ENCODE peak calls at places on chromosome 13, in six cellular contexts. K is NCI-H2081, A is tibial artery, H is SJCRH30, V is AG09319, X is HS-5. Q is an unnamed sample.

GRCh38 chr13:48412100-48412556 is 785 bp downstream of the LPAR6 start:
- DNase-seq in V (no peak), K (peak; percentile 43), X (no peak), H (no peak), A (no peak), Q (no peak)

GRCh38 chr13:49214917-49215376 is 5.2 kb upstream of the MLNR start:
- DNase-seq in X (no peak), K (no peak), A (peak; percentile 62), V (no peak), H (peak; percentile 37), Q (no peak)

GRCh38 chr13:42895781-42896180 is 96.3 kb downstream of the EPSTI1 start:
- DNase-seq in A (no peak), X (no peak), V (no peak), K (no peak), H (peak; percentile 51), Q (no peak)

GRCh38 chr13:113428469-113428865 is 24.8 kb downstream of the ADPRHL1 start:
- DNase-seq in K (no peak), V (no peak), H (no peak), A (no peak), X (no peak), Q (no peak)

GRCh38 chr13:24159921-24160324 is 597 bp upstream of the SPATA13 start:
- DNase-seq in V (no peak), A (no peak), X (no peak), H (peak; percentile 65), K (no peak), Q (no peak)

GRCh38 chr13:109273326-109273751 is 513.0 kb downstream of the IRS2 start:
- DNase-seq in X (no peak), V (no peak), A (no peak), K (no peak), H (no peak), Q (no peak)

GRCh38 chr13:99516153-99516929 is 15.1 kb downstream of the TM9SF2 start:
- DNase-seq in K (no peak), H (no peak), X (no peak), A (no peak), V (no peak), Q (no peak)

GRCh38 chr13:75876371-75877050 is 240.4 kb downstream of the LMO7 start:
- DNase-seq in V (peak; percentile 43), H (peak; percentile 78), A (peak; percentile 60), X (no peak), K (peak; percentile 28), Q (peak; percentile 31)

GRCh38 chr13:31595568-31595967 is 143.8 kb upstream of the RXFP2 start:
- DNase-seq in K (no peak), A (no peak), H (no peak), X (no peak), V (no peak), Q (no peak)

GRCh38 chr13:110640591-110641029 is 25.3 kb downstream of the NAXD start:
- DNase-seq in K (no peak), H (no peak), X (no peak), A (no peak), V (no peak), Q (no peak)

GRCh38 chr13:94169783-94170513 is 309.5 kb downstream of the DCT start:
- DNase-seq in A (peak; percentile 55), V (no peak), X (no peak), K (no peak), H (no peak), Q (no peak)

GRCh38 chr13:92590503-92590908 is 636.1 kb upstream of the GPC6 start:
- DNase-seq in X (no peak), V (no peak), H (no peak), K (no peak), A (no peak), Q (peak; percentile 94)

GRCh38 chr13:98315466-98315865 is 138.4 kb upstream of the RNF113B start:
- DNase-seq in K (no peak), A (no peak), H (peak; percentile 59), X (no peak), V (no peak), Q (no peak)

GRCh38 chr13:98232456-98232855 is 55.4 kb upstream of the RNF113B start:
- DNase-seq in X (no peak), V (no peak), A (no peak), K (no peak), H (no peak), Q (no peak)

GRCh38 chr13:53150568-53150967 is 122.0 kb downstream of the OLFM4 start:
- DNase-seq in X (no peak), H (no peak), V (no peak), K (no peak), A (no peak), Q (no peak)

Q was measured in NCI-H2029.